ENCODE peak calls at places on chromosomes 1 and 21, in nine cellular contexts. A, Q, S, K, J, G, R, P and T are unnamed samples.

GRCh38 chr1:32754282-32755097 is 51.9 kb upstream of the SYNC start:
- DNase-seq in Q (peak; percentile 93), P (no peak), A (peak; percentile 95), G (peak; percentile 43), S (peak; percentile 59), J (peak; percentile 70), K (peak; percentile 71), R (no peak), T (no peak)

GRCh38 chr1:39663559-39663958 is 8.3 kb downstream of the NT5C1A start:
- DNase-seq in A (peak; percentile 67), S (no peak), R (peak; percentile 5), K (peak; percentile 58), P (no peak), G (no peak), Q (no peak), J (no peak), T (no peak)

GRCh38 chr1:151130837-151131586 is 15.4 kb downstream of the SEMA6C start:
- DNase-seq in R (no peak), K (peak; percentile 31), G (no peak), S (peak; percentile 92), Q (peak; percentile 95), A (peak; percentile 99), P (no peak), J (peak; percentile 90), T (no peak)

GRCh38 chr1:101960164-101960563 is 36.6 kb downstream of the OLFM3 start:
- DNase-seq in K (no peak), Q (no peak), G (no peak), P (no peak), R (no peak), J (no peak), A (no peak), S (no peak), T (no peak)

GRCh38 chr1:28893403-28894102 is 20.8 kb upstream of the EPB41 start:
- DNase-seq in P (peak; percentile 60), J (no peak), Q (peak; percentile 61), S (peak; percentile 87), K (peak; percentile 56), R (no peak), A (peak; percentile 81), G (peak; percentile 31), T (no peak)

GRCh38 chr1:228668553-228669400 is 66.5 kb upstream of the RHOU start:
- DNase-seq in P (no peak), G (no peak), R (no peak), J (no peak), K (no peak), Q (no peak), S (peak; percentile 85), A (no peak), T (no peak)

GRCh38 chr1:154178856-154179811 is 12.8 kb downstream of the TPM3 start:
- DNase-seq in J (peak; percentile 53), P (no peak), A (no peak), G (no peak), R (no peak), Q (peak; percentile 13), S (no peak), K (no peak), T (no peak)

GRCh38 chr21:41369915-41370839 is 8.3 kb downstream of the MX2 start:
- DNase-seq in A (peak; percentile 36), Q (no peak), J (no peak), S (no peak), K (no peak), P (no peak), G (no peak), R (no peak), T (no peak)

GRCh38 chr1:61389926-61390845 is 307.8 kb downstream of the NFIA start:
- DNase-seq in Q (no peak), G (peak; percentile 5), A (no peak), P (no peak), J (no peak), S (no peak), K (no peak), R (no peak), T (no peak)

GRCh38 chr1:58768332-58768731 is 15.5 kb downstream of the JUN start:
- DNase-seq in S (no peak), R (no peak), A (no peak), Q (no peak), J (no peak), G (no peak), P (no peak), K (no peak), T (no peak)

GRCh38 chr1:38641661-38642060 is 217.9 kb downstream of the RRAGC start:
- DNase-seq in S (no peak), A (no peak), G (no peak), J (no peak), K (no peak), P (no peak), R (no peak), Q (no peak), T (no peak)

GRCh38 chr21:45441431-45442255 is 36.7 kb downstream of the COL18A1 start:
- DNase-seq in K (no peak), A (no peak), G (no peak), Q (no peak), R (no peak), P (no peak), J (no peak), S (no peak), T (no peak)

GRCh38 chr1:223129229-223129851 is 13.7 kb downstream of the TLR5 start:
- DNase-seq in P (no peak), J (peak; percentile 78), S (peak; percentile 71), K (peak; percentile 86), R (peak; percentile 39), Q (peak; percentile 91), G (no peak), A (peak; percentile 86), T (no peak)

GRCh38 chr1:211653329-211653728 is 22.1 kb downstream of the NEK2 start:
- DNase-seq in G (no peak), S (no peak), P (no peak), J (peak; percentile 14), R (no peak), Q (no peak), A (no peak), K (no peak), T (no peak)

GRCh38 chr1:231694081-231694443 is 67.5 kb downstream of the DISC1 start:
- DNase-seq in S (no peak), A (no peak), G (no peak), P (no peak), K (peak; percentile 33), Q (no peak), J (no peak), R (no peak), T (no peak)

GRCh38 chr21:45945066-45945867 is 36.3 kb upstream of the COL6A1 start:
- DNase-seq in K (no peak), A (no peak), S (no peak), Q (no peak), G (no peak), R (no peak), J (no peak), P (no peak), T (no peak)

GRCh38 chr21:43034826-43035225 is 40.8 kb downstream of the CBS start:
- DNase-seq in J (no peak), S (no peak), R (no peak), Q (no peak), A (no peak), P (no peak), K (no peak), G (no peak), T (no peak)

GRCh38 chr1:148318123-148318899 is 164.8 kb downstream of the PPIAL4G start:
- DNase-seq in P (no peak), R (peak; percentile 84), S (peak; percentile 32), G (no peak), K (no peak), Q (peak; percentile 17), J (no peak), A (peak; percentile 80), T (no peak)

GRCh38 chr1:170410391-170411146 is 121.4 kb upstream of the GORAB start:
- DNase-seq in R (no peak), A (no peak), G (peak; percentile 46), S (peak; percentile 93), P (no peak), J (no peak), K (no peak), Q (no peak), T (no peak)
- TF ChIP-seq EZH2phosphoT487 in R (no peak), A (no peak), G (no peak), S (no peak), P (no peak), J (no peak), K (no peak), Q (no peak), T (no peak)

DNA sequence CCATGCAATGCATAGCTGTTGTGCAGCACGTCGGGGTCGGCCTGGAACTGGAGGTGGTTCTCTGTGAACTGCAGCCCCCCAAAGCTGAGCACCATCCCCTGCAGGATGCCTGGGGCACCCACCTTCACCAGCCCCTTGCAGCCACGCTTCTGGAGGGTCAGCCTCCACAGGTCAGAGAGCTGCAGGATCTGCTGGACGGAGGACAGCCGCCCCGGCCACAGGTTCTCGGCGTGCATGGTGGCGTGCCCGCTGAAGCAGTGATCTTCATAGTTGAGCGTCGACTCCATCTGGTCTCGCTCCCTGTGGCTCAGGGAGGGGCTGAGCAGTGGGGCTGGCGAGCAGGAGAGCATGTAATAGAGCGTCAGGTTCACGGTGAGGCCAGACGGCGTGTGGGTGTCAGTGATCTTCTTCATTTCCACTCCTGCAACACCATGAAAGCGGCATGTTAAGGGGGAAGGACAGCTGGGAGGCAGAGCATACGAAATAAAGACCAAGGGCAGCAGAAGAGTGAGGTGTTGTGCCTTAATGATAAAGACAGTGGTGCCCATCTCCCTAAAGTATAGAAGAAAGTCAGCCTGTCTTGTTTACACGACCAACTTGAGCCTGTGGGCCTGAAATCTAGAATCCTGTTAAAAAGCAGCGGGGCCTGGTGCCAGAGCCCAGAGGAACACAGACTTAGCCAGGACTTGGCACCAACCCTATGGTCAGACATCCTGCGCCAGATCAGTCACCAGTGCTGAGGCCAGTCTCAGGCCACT is 3.0 kb downstream of the KIAA2013 start:
- DNase-seq in P (no peak), J (no peak), R (no peak), S (no peak), G (no peak), K (no peak), Q (no peak), A (no peak), T (no peak)
- H3K4me2 ChIP-seq in P (peak overlapping the region; percentile 92), J (peak overlapping the region; percentile 93), R (peak overlapping the region; percentile 98), S (peak overlapping the region; percentile 86), G (peak overlapping the region; percentile 92), K (peak overlapping the region; percentile 98), Q (no peak overlapping the region), A (no peak overlapping the region), T (no peak overlapping the region)

GRCh38 chr1:41629571-41629970 is 145.1 kb upstream of the EDN2 start:
- DNase-seq in A (no peak), R (no peak), G (no peak), J (no peak), P (no peak), K (no peak), S (peak; percentile 83), Q (no peak), T (no peak)
- TF ChIP-seq EZH2phosphoT487 in A (no peak), R (no peak), G (no peak), J (no peak), P (no peak), K (no peak), S (peak; percentile 79), Q (no peak), T (no peak)

DNA sequence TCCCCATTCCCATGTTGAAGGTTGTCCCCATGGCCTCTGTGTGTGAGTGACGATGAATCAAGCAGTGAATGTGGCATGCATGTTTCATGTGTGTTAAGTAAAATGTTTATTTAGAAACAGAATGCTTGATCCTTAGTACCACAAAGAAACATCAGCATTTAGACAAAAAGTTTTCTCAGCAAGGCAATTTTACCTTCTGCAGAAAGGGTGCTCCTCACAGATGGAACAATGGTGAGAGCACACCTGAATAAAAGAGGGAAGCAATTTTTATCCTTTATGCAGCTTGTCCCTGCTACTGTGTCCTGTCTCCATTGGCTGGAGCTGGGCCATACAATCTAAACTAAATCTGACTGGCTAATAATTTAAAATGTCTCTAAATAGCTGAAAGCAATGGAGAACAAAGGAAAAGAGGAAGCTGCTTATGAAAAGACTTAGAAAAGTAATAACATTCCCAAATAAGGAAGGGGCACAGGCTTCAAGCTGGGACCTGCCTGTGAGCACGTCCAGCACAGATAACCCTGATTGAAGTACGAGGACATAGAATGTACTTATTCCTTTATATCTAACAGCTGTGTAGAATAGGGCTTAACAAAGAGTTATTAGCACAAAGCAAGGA is 8.4 kb upstream of the SMYD3 start:
- DNase-seq in S (no peak), K (no peak), G (no peak), R (no peak), A (no peak), J (no peak), Q (no peak), P (no peak), T (no peak)
- H3K4me2 ChIP-seq in S (no peak overlapping the region), K (no peak overlapping the region), G (no peak overlapping the region), R (no peak overlapping the region), A (no peak overlapping the region), J (no peak overlapping the region), Q (no peak overlapping the region), P (no peak overlapping the region), T (no peak overlapping the region)